ENCODE peak calls at places on chromosomes 5 and 9, in eight cellular contexts. O is AG04450; G is lung; Y is mammary epithelial cell; C is kidney; Z is OCI-LY7; K is CD4-positive, alpha-beta T cell; W is WTC11. A is an unnamed sample.

GRCh38 chr5:158928405-158928804 is 171.3 kb downstream of the EBF1 start:
- DNase-seq in O (no peak), G (no peak), Y (no peak), C (no peak), Z (no peak), K (no peak), W (no peak), A (no peak)

GRCh38 chr5:142486581-142486980 is 161.8 kb upstream of the SPRY4 start:
- DNase-seq in O (peak), G (no peak), Y (no peak), C (no peak), Z (no peak), K (no peak), W (no peak), A (no peak)

GRCh38 chr5:57036621-57037160 is 84.8 kb upstream of the MIER3 start:
- DNase-seq in O (no peak), G (no peak), Y (no peak), C (no peak), Z (peak), K (no peak), W (no peak), A (no peak)

GRCh38 chr9:131886839-131887238 is 147.0 kb upstream of the RAPGEF1 start:
- DNase-seq in O (peak), G (no peak), Y (no peak), C (no peak), Z (no peak), K (no peak), W (no peak), A (no peak)

GRCh38 chr9:81619353-81620008 is 69.9 kb downstream of the TLE1 start:
- DNase-seq in O (peak), G (no peak), Y (no peak), C (no peak), Z (no peak), K (no peak), W (no peak), A (no peak)

GRCh38 chr5:139700711-139701693 is 52.9 kb downstream of the CXXC5 start:
- DNase-seq in O (no peak), G (no peak), Y (no peak), C (no peak), Z (peak), K (no peak), W (peak), A (no peak)

GRCh38 chr5:77129386-77129785 is 42.3 kb upstream of the ZBED3 start:
- DNase-seq in O (no peak), G (no peak), Y (peak), C (no peak), Z (peak), K (no peak), W (peak), A (no peak)

GRCh38 chr5:172929371-172929838 is 29.8 kb upstream of the RPL26L1 start:
- DNase-seq in O (peak), G (no peak), Y (no peak), C (no peak), Z (no peak), K (no peak), W (no peak), A (no peak)

GRCh38 chr5:180328296-180329137 is 24.6 kb downstream of the GFPT2 start:
- DNase-seq in O (no peak), G (peak), Y (peak), C (peak), Z (peak), K (peak), W (peak), A (peak)

GRCh38 chr9:27117489-27118135 is 8.6 kb downstream of the TEK start:
- DNase-seq in O (no peak), G (peak), Y (peak), C (peak), Z (no peak), K (no peak), W (no peak), A (no peak)

GRCh38 chr9:137445275-137445807 is 4.2 kb upstream of the ENTPD8 start:
- DNase-seq in O (peak), G (peak), Y (peak), C (peak), Z (peak), K (peak), W (peak), A (peak)

GRCh38 chr5:68709229-68709628 is 384.6 kb upstream of the SLC30A5 start:
- DNase-seq in O (no peak), G (no peak), Y (no peak), C (no peak), Z (no peak), K (no peak), W (no peak), A (no peak)

GRCh38 chr5:153489611-153490010 is 859 bp upstream of the GRIA1 start:
- DNase-seq in O (no peak), G (no peak), Y (peak), C (no peak), Z (no peak), K (no peak), W (no peak), A (no peak)

GRCh38 chr5:127321465-127321864 is 30.9 kb downstream of the MEGF10 start:
- DNase-seq in O (no peak), G (no peak), Y (no peak), C (no peak), Z (no peak), K (no peak), W (no peak), A (no peak)

GRCh38 chr5:126561908-126562307 is 33.1 kb downstream of the ALDH7A1 start:
- DNase-seq in O (no peak), G (no peak), Y (no peak), C (no peak), Z (peak), K (no peak), W (no peak), A (no peak)

GRCh38 chr5:149215478-149216042 is 56.1 kb upstream of the AFAP1L1 start:
- DNase-seq in O (peak), G (no peak), Y (no peak), C (no peak), Z (no peak), K (no peak), W (no peak), A (no peak)

GRCh38 chr5:52864884-52865283 is 77.2 kb downstream of the ITGA1 start:
- DNase-seq in O (peak), G (no peak), Y (no peak), C (no peak), Z (no peak), K (no peak), W (no peak), A (no peak)

GRCh38 chr5:76765249-76765648 is 49.3 kb downstream of the F2R start:
- DNase-seq in O (peak), G (no peak), Y (no peak), C (no peak), Z (no peak), K (no peak), W (no peak), A (no peak)

GRCh38 chr5:177300971-177301370 is 2.5 kb downstream of the RAB24 start:
- DNase-seq in O (no peak), G (no peak), Y (peak), C (no peak), Z (no peak), K (no peak), W (no peak), A (no peak)

GRCh38 chr9:113541019-113541900 is 77.7 kb downstream of the RGS3 start:
- DNase-seq in O (no peak), G (peak), Y (peak), C (no peak), Z (peak), K (no peak), W (peak), A (no peak)

GRCh38 chr5:173320259-173320658 is 8.0 kb downstream of the STC2 start:
- DNase-seq in O (no peak), G (peak), Y (no peak), C (peak), Z (peak), K (no peak), W (no peak), A (no peak)

GRCh38 chr5:127040779-127041520 is 10.6 kb upstream of the MARCHF3 start:
- DNase-seq in O (no peak), G (no peak), Y (peak), C (no peak), Z (no peak), K (no peak), W (no peak), A (no peak)

GRCh38 chr9:15509931-15510788 is 610 bp downstream of the PSIP1 start:
- DNase-seq in O (no peak), G (peak), Y (no peak), C (peak), Z (peak), K (peak), W (peak), A (peak)

GRCh38 chr9:76621011-76621410 is 143.2 kb upstream of the PCA3 start:
- DNase-seq in O (no peak), G (no peak), Y (no peak), C (no peak), Z (peak), K (no peak), W (no peak), A (no peak)

GRCh38 chr5:179131886-179132585 is 71.9 kb downstream of the ZNF354C start:
- DNase-seq in O (no peak), G (no peak), Y (no peak), C (peak), Z (no peak), K (no peak), W (peak), A (no peak)

GRCh38 chr9:35904338-35904737 is 1.7 kb upstream of the HRCT1 start:
- DNase-seq in O (no peak), G (peak), Y (no peak), C (no peak), Z (no peak), K (no peak), W (no peak), A (no peak)

GRCh38 chr9:18849910-18850677 is 182.9 kb downstream of the SAXO1 start:
- DNase-seq in O (no peak), G (no peak), Y (no peak), C (no peak), Z (no peak), K (no peak), W (no peak), A (no peak)

GRCh38 chr5:136457390-136458094 is 92.2 kb upstream of the TRPC7 start:
- DNase-seq in O (no peak), G (no peak), Y (no peak), C (no peak), Z (no peak), K (no peak), W (no peak), A (no peak)

GRCh38 chr5:138611295-138612220 is 36.4 kb upstream of the HSPA9 start:
- DNase-seq in O (no peak), G (no peak), Y (no peak), C (no peak), Z (no peak), K (no peak), W (peak), A (no peak)

GRCh38 chr5:14236757-14237156 is 93.6 kb downstream of the TRIO start:
- DNase-seq in O (no peak), G (no peak), Y (no peak), C (no peak), Z (no peak), K (no peak), W (no peak), A (no peak)

GRCh38 chr9:130885422-130886375 is 10.9 kb downstream of the QRFP start:
- DNase-seq in O (no peak), G (no peak), Y (peak), C (peak), Z (no peak), K (no peak), W (no peak), A (no peak)

GRCh38 chr9:76643399-76644117 is 120.7 kb upstream of the PCA3 start:
- DNase-seq in O (no peak), G (no peak), Y (no peak), C (no peak), Z (peak), K (no peak), W (peak), A (no peak)

GRCh38 chr9:127126981-127127380 is 4.5 kb upstream of the ANGPTL2 start:
- DNase-seq in O (no peak), G (no peak), Y (no peak), C (no peak), Z (no peak), K (no peak), W (no peak), A (no peak)

GRCh38 chr5:174204914-174205313 is 159.4 kb downstream of the NSG2 start:
- DNase-seq in O (no peak), G (no peak), Y (peak), C (no peak), Z (no peak), K (no peak), W (peak), A (no peak)

GRCh38 chr9:116355153-116355827 is 201.7 kb downstream of the PAPPA start:
- DNase-seq in O (no peak), G (no peak), Y (peak), C (no peak), Z (no peak), K (no peak), W (peak), A (no peak)

GRCh38 chr5:169002941-169003555 is 297.9 kb downstream of the SLIT3 start:
- DNase-seq in O (no peak), G (no peak), Y (no peak), C (no peak), Z (no peak), K (no peak), W (no peak), A (no peak)

GRCh38 chr5:169004551-169004950 is 296.4 kb downstream of the SLIT3 start:
- DNase-seq in O (no peak), G (no peak), Y (no peak), C (no peak), Z (no peak), K (no peak), W (no peak), A (no peak)

GRCh38 chr5:169001392-169001791 is 299.5 kb downstream of the SLIT3 start:
- DNase-seq in O (no peak), G (no peak), Y (no peak), C (no peak), Z (no peak), K (no peak), W (no peak), A (no peak)

GRCh38 chr5:169006206-169006605 is 294.7 kb downstream of the SLIT3 start:
- DNase-seq in O (no peak), G (no peak), Y (no peak), C (no peak), Z (no peak), K (no peak), W (no peak), A (no peak)

DNA sequence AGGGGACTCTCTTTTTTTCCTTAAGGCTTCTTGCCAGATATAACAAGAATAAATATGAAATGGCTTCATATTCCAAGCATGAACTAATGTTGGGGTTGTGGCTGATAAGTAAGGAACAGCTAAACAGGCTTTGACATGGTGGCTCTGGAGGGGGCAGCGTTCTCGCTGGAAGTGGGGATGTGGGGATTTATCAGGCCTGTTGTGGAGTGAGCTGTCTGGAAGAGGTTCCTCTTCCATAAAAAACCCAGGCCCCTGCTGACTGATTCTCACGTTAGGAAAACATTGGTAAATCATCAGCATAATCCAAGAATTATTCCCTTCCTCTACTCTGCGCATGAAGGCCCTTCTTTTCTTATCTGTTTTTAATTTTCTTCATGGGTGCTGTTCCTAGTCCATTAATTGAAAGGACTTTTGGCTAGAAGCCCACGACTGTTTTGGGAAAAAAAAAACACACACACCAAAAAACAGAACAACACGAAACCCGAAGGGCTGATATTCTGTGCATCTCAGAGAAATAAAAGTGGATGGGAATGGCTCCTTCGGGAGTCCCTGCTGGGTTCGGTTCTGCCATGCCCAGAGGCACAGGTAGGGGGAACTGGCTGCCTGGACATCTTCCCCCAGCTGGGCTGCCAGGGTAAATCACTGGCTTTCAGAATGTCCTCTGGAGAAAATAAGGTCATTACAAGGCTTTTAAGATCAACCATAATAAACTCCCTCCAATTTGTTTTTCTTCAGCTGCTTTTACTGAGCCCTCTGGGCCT is 297.0 kb downstream of the SLIT3 start:
- DNase-seq in O (no peak), G (no peak), Y (no peak), C (no peak), Z (no peak), K (no peak), W (peak), A (no peak)
- TF ChIP-seq CTCF in O (no peak), G (no peak), Y (peak), C (peak), Z (no peak), K (no peak), W (no peak), A (no peak)

DNA sequence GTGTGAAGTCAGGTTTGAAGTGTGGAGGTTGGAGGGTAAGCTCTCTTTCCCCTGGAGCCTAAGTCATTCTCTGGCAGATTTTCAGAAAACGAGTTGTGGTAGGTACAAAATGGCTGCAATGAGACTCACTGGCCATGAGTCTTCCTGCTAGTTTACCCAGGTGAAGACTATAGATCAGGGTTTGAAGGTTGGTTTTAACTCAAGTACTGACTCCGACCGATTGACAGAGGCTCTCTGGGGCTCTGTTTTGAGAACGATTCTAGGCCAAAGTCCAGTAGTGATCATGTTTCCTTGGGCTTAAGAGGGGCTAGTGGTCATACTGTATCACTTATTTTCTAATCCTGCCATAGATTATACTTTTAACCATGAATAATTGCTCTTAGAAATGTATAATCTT is 152.1 kb upstream of the GDNF start:
- DNase-seq in O (no peak), G (no peak), Y (no peak), C (no peak), Z (no peak), K (no peak), W (no peak), A (no peak)
- TF ChIP-seq CTCF in O (no peak), G (no peak), Y (no peak), C (no peak), Z (no peak), K (no peak), W (no peak), A (no peak)

GRCh38 chr5:41790038-41790776 is 80.0 kb downstream of the OXCT1 start:
- DNase-seq in O (no peak), G (no peak), Y (no peak), C (no peak), Z (no peak), K (no peak), W (no peak), A (no peak)

GRCh38 chr5:41787257-41787656 is 83.0 kb downstream of the OXCT1 start:
- DNase-seq in O (no peak), G (no peak), Y (no peak), C (no peak), Z (peak), K (no peak), W (no peak), A (no peak)

GRCh38 chr5:41788800-41789395 is 81.3 kb downstream of the OXCT1 start:
- DNase-seq in O (no peak), G (no peak), Y (no peak), C (no peak), Z (no peak), K (no peak), W (no peak), A (no peak)

GRCh38 chr5:41793156-41793770 is 77.0 kb downstream of the OXCT1 start:
- DNase-seq in O (peak), G (no peak), Y (peak), C (no peak), Z (no peak), K (no peak), W (no peak), A (no peak)

GRCh38 chr5:41789434-41789833 is 80.8 kb downstream of the OXCT1 start:
- DNase-seq in O (no peak), G (no peak), Y (no peak), C (no peak), Z (no peak), K (no peak), W (no peak), A (no peak)
- TF ChIP-seq CTCF in O (no peak), G (no peak), Y (no peak), C (no peak), Z (no peak), K (no peak), W (no peak), A (no peak)

GRCh38 chr9:316382-316965 is 101.8 kb downstream of the DOCK8 start:
- DNase-seq in O (no peak), G (no peak), Y (no peak), C (no peak), Z (peak), K (no peak), W (no peak), A (no peak)
- TF ChIP-seq CTCF in O (no peak), G (no peak), Y (peak), C (peak), Z (peak), K (no peak), W (no peak), A (no peak)

GRCh38 chr5:170554566-170555267 is 50.9 kb downstream of the KCNIP1 start:
- DNase-seq in O (peak), G (no peak), Y (no peak), C (peak), Z (no peak), K (no peak), W (no peak), A (no peak)

GRCh38 chr5:170557314-170557713 is 53.5 kb downstream of the KCNIP1 start:
- DNase-seq in O (no peak), G (no peak), Y (no peak), C (no peak), Z (no peak), K (no peak), W (no peak), A (no peak)

GRCh38 chr5:170563808-170564207 is 60.0 kb downstream of the KCNIP1 start:
- DNase-seq in O (no peak), G (no peak), Y (no peak), C (no peak), Z (no peak), K (no peak), W (no peak), A (no peak)

GRCh38 chr5:170562166-170562565 is 58.3 kb downstream of the KCNIP1 start:
- DNase-seq in O (no peak), G (no peak), Y (no peak), C (no peak), Z (no peak), K (no peak), W (no peak), A (no peak)

DNA sequence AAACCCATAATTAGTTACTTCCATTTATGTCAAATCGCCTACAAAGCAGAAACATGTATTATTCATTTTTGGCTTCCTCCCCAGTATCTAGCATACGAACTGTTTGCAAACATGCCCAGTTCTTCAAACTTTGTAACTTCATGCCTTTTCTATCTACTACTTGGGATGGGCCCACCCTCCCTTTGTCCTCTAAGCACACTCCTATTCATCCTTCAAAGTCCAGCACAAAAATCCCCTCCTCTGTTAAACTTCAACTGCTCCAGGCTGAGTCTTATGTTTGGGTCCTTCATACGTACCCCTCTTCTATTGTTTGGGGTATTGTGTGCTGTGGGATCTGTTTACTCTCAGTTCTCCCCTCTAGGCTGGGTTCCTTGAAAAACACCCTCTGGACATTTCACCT is 55.5 kb downstream of the KCNIP1 start:
- DNase-seq in O (no peak), G (no peak), Y (no peak), C (no peak), Z (no peak), K (no peak), W (no peak), A (no peak)
- TF ChIP-seq CTCF in O (no peak), G (no peak), Y (no peak), C (no peak), Z (no peak), K (no peak), W (no peak), A (no peak)

GRCh38 chr5:143968071-143968878 is 156.3 kb downstream of the HMHB1 start:
- DNase-seq in O (peak), G (no peak), Y (peak), C (no peak), Z (peak), K (no peak), W (no peak), A (peak)
- TF ChIP-seq CTCF in O (peak), G (peak), Y (peak), C (peak), Z (peak), K (peak), W (no peak), A (peak)